ENCODE peak calls at places on chromosomes 2 and 18, in four cellular contexts. K is stomach, T is upper lobe of left lung, F is suprapubic skin. X is an unnamed sample.

GRCh38 chr2:167264380-167264779 is 376.1 kb downstream of the XIRP2 start:
- DNase-seq in K (no peak), F (no peak), T (no peak), X (no peak)

GRCh38 chr2:219466816-219467735 is 31.6 kb upstream of the GMPPA start:
- DNase-seq in T (no peak), K (no peak), F (no peak), X (no peak)

GRCh38 chr18:70288171-70288850 is 534 bp upstream of the SOCS6 start:
- DNase-seq in K (peak), T (no peak), F (peak), X (no peak)

GRCh38 chr2:149885946-149886345 is 298.4 kb upstream of the MMADHC start:
- DNase-seq in K (no peak), F (no peak), T (no peak), X (no peak)

GRCh38 chr2:190718652-190719526 is 70.0 kb downstream of the NAB1 start:
- DNase-seq in K (peak), T (peak), F (peak), X (no peak)

GRCh38 chr2:113847144-113847543 is 42.7 kb upstream of the ACTR3 start:
- DNase-seq in K (no peak), F (no peak), T (no peak), X (no peak)

GRCh38 chr2:96727431-96727830 is 12.4 kb downstream of the LMAN2L start:
- DNase-seq in F (no peak), T (peak), K (no peak), X (no peak)

GRCh38 chr18:80225685-80226084 is 21.6 kb downstream of the PARD6G start:
- DNase-seq in F (no peak), T (no peak), K (no peak), X (peak)

GRCh38 chr2:134782792-134783191 is 55.6 kb upstream of the ACMSD start:
- DNase-seq in F (no peak), T (peak), K (no peak), X (no peak)

GRCh38 chr2:217283505-217283904 is 423.6 kb upstream of the TNP1 start:
- DNase-seq in T (no peak), F (no peak), K (no peak), X (peak)

GRCh38 chr2:38406597-38407110 is 29.6 kb upstream of the ATL2 start:
- DNase-seq in K (no peak), F (no peak), T (peak), X (no peak)

GRCh38 chr2:237254369-237254861 is 159.5 kb downstream of the COL6A3 start:
- DNase-seq in K (no peak), F (no peak), T (no peak), X (no peak)

GRCh38 chr18:12411456-12411855 is 3.7 kb downstream of the PRELID3A start:
- DNase-seq in K (no peak), T (no peak), F (no peak), X (no peak)

GRCh38 chr2:15942711-15943345 is 2.5 kb downstream of the MYCN start:
- DNase-seq in T (no peak), K (no peak), F (peak), X (no peak)

GRCh38 chr2:195363496-195363895 is 293.5 kb upstream of the SLC39A10 start:
- DNase-seq in K (no peak), T (no peak), F (no peak), X (no peak)

GRCh38 chr18:4068552-4069158 is 386.5 kb downstream of the DLGAP1 start:
- DNase-seq in K (no peak), F (no peak), T (no peak), X (no peak)

GRCh38 chr2:202023198-202023903 is 10.3 kb upstream of the FZD7 start:
- DNase-seq in K (no peak), F (no peak), T (peak), X (no peak)

GRCh38 chr18:46406539-46406932 is 250.5 kb downstream of the LOXHD1 start:
- DNase-seq in K (no peak), T (no peak), F (no peak), X (no peak)

GRCh38 chr2:204505488-204505887 is 39.8 kb upstream of the PARD3B start:
- DNase-seq in F (no peak), K (no peak), T (no peak), X (no peak)

GRCh38 chr2:49069829-49070228 is 84.5 kb downstream of the FSHR start:
- DNase-seq in K (no peak), F (no peak), T (no peak), X (no peak)

GRCh38 chr2:26346454-26347053 is at the start of gene ADGRF3:
- DNase-seq in K (peak), T (peak), F (peak), X (peak)

GRCh38 chr2:207312006-207312356 is 146.2 kb upstream of the KLF7 start:
- DNase-seq in K (no peak), F (no peak), T (no peak), X (no peak)

GRCh38 chr2:164701565-164701964 is 80.3 kb upstream of the GRB14 start:
- DNase-seq in F (no peak), T (no peak), K (no peak), X (no peak)

GRCh38 chr2:83565231-83566025 is 893.7 kb downstream of the SUCLG1 start:
- DNase-seq in T (no peak), K (no peak), F (no peak), X (no peak)

GRCh38 chr2:176188218-176188968 is at the start of gene HOXD1:
- DNase-seq in F (peak), T (peak), K (no peak), X (no peak)

GRCh38 chr2:134917958-134918517 is 584 bp upstream of the CCNT2 start:
- DNase-seq in F (no peak), T (no peak), K (peak), X (no peak)

DNA sequence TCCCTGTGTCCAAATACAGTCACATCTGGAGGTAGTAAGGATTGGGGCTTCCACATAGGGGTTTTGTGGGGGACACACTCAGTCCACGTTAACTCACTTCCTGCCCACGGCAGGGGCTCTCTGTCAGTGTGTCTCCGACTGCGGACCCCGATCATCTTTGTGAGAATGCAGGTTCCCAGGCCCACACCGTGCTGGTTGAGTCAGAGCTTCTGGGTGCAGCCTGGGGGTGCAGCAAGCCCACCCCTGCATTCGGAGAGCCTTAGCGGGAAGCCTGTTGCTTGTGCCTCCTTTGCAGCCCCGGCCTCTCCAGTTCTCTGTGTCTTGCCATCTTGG is 28.0 kb downstream of the HPCAL1 start:
- DNase-seq in K (no peak), F (no peak), T (no peak), X (no peak)
- H3K27ac ChIP-seq in K (peak), F (no peak), T (peak), X (peak)

GRCh38 chr2:1716441-1716840 is 27.9 kb downstream of the PXDN start:
- DNase-seq in T (no peak), K (no peak), F (no peak), X (peak)

GRCh38 chr2:1713839-1714236 is 30.5 kb downstream of the PXDN start:
- DNase-seq in T (no peak), K (no peak), F (no peak), X (no peak)

GRCh38 chr2:1717129-1717528 is 27.2 kb downstream of the PXDN start:
- DNase-seq in F (no peak), T (no peak), K (no peak), X (peak)

GRCh38 chr2:1714291-1715064 is 29.8 kb downstream of the PXDN start:
- DNase-seq in F (no peak), K (no peak), T (no peak), X (peak)

DNA sequence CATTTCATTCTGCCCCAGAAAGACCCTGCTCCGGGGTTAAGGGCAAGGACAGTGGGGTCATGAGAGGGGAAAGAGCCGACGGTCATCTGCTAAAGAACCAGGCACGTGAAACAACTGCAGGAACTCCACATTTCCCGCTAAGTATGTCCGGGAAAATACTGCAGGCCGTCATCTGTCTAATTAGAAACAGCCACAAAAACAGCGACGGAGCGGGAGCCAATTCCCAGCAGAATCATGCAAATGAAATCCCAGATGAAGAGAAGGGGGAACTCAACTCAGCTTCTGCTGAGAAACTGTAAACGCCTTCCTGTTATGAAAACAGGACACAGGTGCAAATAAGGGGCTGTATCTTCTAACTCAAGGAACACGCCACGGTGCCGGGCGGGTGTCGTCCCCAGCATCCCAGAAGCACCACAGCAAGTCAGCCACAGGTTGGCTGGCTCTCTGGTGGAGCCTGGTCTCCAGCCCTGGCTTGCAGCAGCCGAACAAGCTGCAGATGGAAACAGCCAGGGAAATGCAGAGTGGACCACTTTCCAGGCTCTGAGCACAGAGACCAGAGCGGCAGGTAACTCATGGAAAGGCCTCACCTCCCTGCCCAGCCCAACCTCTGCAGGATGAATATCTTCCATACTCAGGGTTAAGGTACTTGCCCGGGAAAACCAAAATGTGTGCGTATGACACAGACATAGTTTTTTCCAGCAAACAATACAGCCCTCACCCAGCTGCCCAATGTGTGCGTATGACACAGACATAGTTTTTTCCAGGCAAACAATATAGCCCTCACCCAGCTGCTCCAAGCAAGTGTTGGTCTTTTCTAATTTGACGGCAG is 28.9 kb downstream of the PXDN start:
- DNase-seq in F (no peak), K (no peak), T (no peak), X (peak)
- TF ChIP-seq POLR2AphosphoS5 in F (peak), K (no peak), T (peak), X (peak)

GRCh38 chr18:805008-805754 is 6.9 kb downstream of the YES1 start:
- DNase-seq in T (no peak), K (no peak), F (no peak), X (no peak)

GRCh38 chr18:808502-808901 is 3.5 kb downstream of the YES1 start:
- DNase-seq in F (no peak), K (no peak), T (no peak), X (no peak)

GRCh38 chr18:809985-810642 is 1.9 kb downstream of the YES1 start:
- DNase-seq in K (no peak), F (no peak), T (no peak), X (no peak)

GRCh38 chr18:808086-808485 is 4.0 kb downstream of the YES1 start:
- DNase-seq in F (no peak), K (no peak), T (no peak), X (no peak)

GRCh38 chr18:805755-806110 is 6.3 kb downstream of the YES1 start:
- DNase-seq in K (no peak), F (no peak), T (no peak), X (no peak)
- H3K27ac ChIP-seq in K (no peak), F (no peak), T (no peak), X (no peak)

GRCh38 chr18:58870621-58871020 is 5.9 kb downstream of the ZNF532 start:
- DNase-seq in K (no peak), T (no peak), F (no peak), X (no peak)
- TF ChIP-seq POLR2AphosphoS5 in K (no peak), T (no peak), F (no peak), X (no peak)

DNA sequence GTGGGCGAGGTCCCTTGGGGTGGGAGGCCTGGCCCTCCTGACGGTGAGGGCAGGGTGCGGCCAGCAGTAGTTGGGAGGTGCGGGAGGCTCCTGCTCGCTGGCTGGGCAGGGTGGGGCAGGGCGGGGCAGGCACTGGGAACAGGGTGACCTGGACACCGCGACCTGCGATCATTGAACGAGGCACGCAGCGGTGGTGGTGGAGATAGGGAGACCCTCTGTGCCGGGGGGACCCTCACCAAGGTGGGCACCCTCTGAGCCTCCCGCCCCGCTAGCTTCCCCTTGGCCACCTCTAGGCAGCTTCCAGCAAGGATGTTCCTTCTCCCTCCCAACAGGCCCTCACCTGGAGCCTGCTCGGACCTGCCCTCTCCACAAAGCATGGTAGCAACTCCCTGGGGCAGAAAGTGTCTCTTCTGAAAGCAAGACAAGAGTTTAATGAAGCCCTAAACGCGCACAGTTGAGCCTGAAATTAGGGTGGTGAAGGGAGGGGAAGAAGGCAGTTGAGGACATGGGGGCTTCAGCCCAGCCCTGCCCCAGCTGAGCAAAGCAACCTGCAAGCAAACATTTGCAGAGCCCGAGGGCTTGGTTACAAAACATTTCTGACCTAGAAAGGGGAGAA is 15.3 kb upstream of the FOSL2 start:
- DNase-seq in K (peak), F (no peak), T (no peak), X (no peak)
- H3K27ac ChIP-seq in K (peak), F (peak), T (no peak), X (peak)

GRCh38 chr2:233186851-233187250 is 64.6 kb upstream of the ATG16L1 start:
- DNase-seq in K (no peak), F (no peak), T (no peak), X (no peak)

GRCh38 chr2:233185320-233185719 is 66.2 kb upstream of the ATG16L1 start:
- DNase-seq in T (no peak), K (no peak), F (no peak), X (no peak)

GRCh38 chr2:233185963-233186362 is 65.5 kb upstream of the ATG16L1 start:
- DNase-seq in K (no peak), T (no peak), F (no peak), X (no peak)

GRCh38 chr2:233184669-233185068 is 66.8 kb upstream of the ATG16L1 start:
- DNase-seq in T (no peak), K (no peak), F (no peak), X (no peak)

DNA sequence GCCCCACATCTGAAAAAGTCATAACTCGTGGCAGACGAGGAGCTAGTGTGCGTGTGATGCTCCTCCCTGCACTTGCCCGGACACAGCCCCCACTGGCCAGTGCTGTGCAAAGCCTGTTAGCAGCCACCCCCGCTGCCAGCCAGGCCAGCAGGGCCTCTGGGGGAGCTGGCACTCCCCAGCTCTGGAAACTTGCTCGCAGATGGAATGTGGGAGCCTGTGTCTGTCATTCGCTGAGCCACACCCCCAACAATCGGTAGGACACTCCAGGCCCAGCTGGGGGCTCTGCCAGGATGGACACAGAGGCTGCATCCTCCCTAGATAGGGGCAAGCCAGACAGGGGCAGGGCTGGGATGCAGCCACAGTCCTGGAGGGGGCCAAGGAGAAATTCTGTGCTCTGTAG is 62.4 kb upstream of the ATG16L1 start:
- DNase-seq in F (no peak), T (no peak), K (no peak), X (no peak)
- TF ChIP-seq POLR2AphosphoS5 in F (no peak), T (no peak), K (no peak), X (no peak)

DNA sequence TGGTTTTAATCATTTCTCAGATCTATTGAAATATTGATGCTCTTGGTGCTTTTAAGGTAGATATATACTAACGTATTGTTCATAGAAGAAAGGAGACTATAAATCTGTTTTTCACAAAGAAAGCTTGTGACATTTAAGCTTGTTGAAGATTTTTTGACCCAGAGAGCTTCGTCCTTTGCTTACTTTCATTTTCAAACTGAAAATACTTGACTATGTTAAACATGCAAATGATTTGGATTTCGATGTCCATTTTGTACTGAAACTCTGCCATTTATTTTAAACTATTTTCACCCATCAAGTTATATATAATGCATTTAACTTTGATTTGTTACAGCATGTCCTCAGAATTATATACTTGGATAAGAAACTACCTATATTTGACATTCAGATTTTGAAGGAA is 85.2 kb downstream of the SLC4A10 start:
- DNase-seq in F (no peak), K (no peak), T (no peak), X (no peak)
- H3K27ac ChIP-seq in F (no peak), K (no peak), T (no peak), X (no peak)

X was measured in vagina.